ENCODE peak calls at places on chromosomes 6 and 20, in eight cellular contexts. V, G, B, I, J, W, E and K are unnamed samples.

GRCh38 chr6:71393471-71393870 is 104.9 kb downstream of the OGFRL1 start:
- DNase-seq in G (peak), I (peak), J (no peak), B (peak), E (no peak), V (no peak), W (no peak), K (no peak)

GRCh38 chr20:31869942-31870702 is at the start of the genes DUSP15 and TTLL9:
- DNase-seq in B (no peak), I (no peak), W (no peak), G (no peak), J (peak), E (no peak), V (peak), K (peak)

GRCh38 chr6:156107514-156108150 is 652.0 kb upstream of the NOX3 start:
- DNase-seq in G (no peak), J (no peak), E (no peak), B (peak), W (no peak), I (no peak), V (no peak), K (no peak)

GRCh38 chr6:45590751-45591184 is 213.0 kb upstream of the SUPT3H start:
- DNase-seq in E (no peak), B (no peak), J (no peak), G (no peak), V (no peak), W (no peak), I (no peak), K (no peak)

GRCh38 chr6:36838896-36839818 is at the start of gene CPNE5:
- DNase-seq in V (peak), W (no peak), B (peak), I (no peak), G (no peak), J (peak), E (no peak), K (no peak)

GRCh38 chr20:38658879-38659612 is 57.4 kb downstream of the ARHGAP40 start:
- DNase-seq in I (no peak), G (peak), W (no peak), B (peak), E (peak), V (peak), J (peak), K (no peak)

GRCh38 chr20:973785-974194 is 28.3 kb downstream of the RSPO4 start:
- DNase-seq in J (no peak), V (peak), G (peak), E (peak), I (no peak), B (no peak), W (peak), K (no peak)

GRCh38 chr6:113291751-113292445 is 565.2 kb upstream of the MARCKS start:
- DNase-seq in I (no peak), G (no peak), W (no peak), B (no peak), V (no peak), J (no peak), E (no peak), K (no peak)

GRCh38 chr6:124490123-124490522 is 472.1 kb upstream of the RNF217 start:
- DNase-seq in I (no peak), V (no peak), J (no peak), G (no peak), E (peak), B (no peak), W (no peak), K (no peak)

GRCh38 chr6:13422601-13423247 is 64.7 kb downstream of the GFOD1 start:
- DNase-seq in G (no peak), B (no peak), W (peak), V (peak), J (no peak), E (no peak), I (no peak), K (no peak)

GRCh38 chr20:48732081-48732829 is 95.5 kb downstream of the PREX1 start:
- DNase-seq in W (no peak), V (no peak), G (no peak), E (no peak), J (no peak), I (no peak), B (no peak), K (no peak)

GRCh38 chr20:57131601-57132391 is 134.6 kb downstream of the BMP7 start:
- DNase-seq in G (no peak), W (no peak), B (no peak), V (no peak), J (no peak), I (no peak), E (no peak), K (no peak)

GRCh38 chr20:59082981-59083380 is 40.4 kb upstream of the PRELID3B start:
- DNase-seq in V (no peak), E (no peak), W (no peak), I (peak), B (no peak), J (no peak), G (peak), K (no peak)

GRCh38 chr6:169386431-169387057 is 132.9 kb upstream of the THBS2 start:
- DNase-seq in E (no peak), V (no peak), I (no peak), W (no peak), G (no peak), B (no peak), J (no peak), K (no peak)

GRCh38 chr6:43496370-43497128 is 13.6 kb downstream of the LRRC73 start:
- DNase-seq in W (no peak), I (no peak), J (no peak), E (no peak), G (peak), B (no peak), V (peak), K (peak)

GRCh38 chr6:143348531-143348930 is 102.0 kb downstream of the ADAT2 start:
- DNase-seq in G (peak), W (no peak), B (no peak), J (no peak), V (no peak), E (no peak), I (no peak), K (no peak)

GRCh38 chr20:5353624-5354496 is 37.1 kb upstream of the PROKR2 start:
- DNase-seq in I (peak), G (peak), B (no peak), V (no peak), E (peak), J (no peak), W (no peak), K (no peak)

GRCh38 chr6:132763269-132763668 is 5.6 kb upstream of the VNN2 start:
- DNase-seq in V (no peak), I (no peak), W (no peak), G (no peak), B (no peak), J (no peak), E (no peak), K (no peak)

GRCh38 chr20:38242848-38243449 is 17.6 kb downstream of the KIAA1755 start:
- DNase-seq in V (peak), W (peak), B (no peak), J (no peak), E (no peak), I (no peak), G (peak), K (no peak)

GRCh38 chr6:17298257-17298656 is 17.1 kb downstream of the RBM24 start:
- DNase-seq in G (no peak), E (no peak), V (no peak), I (no peak), W (no peak), J (no peak), B (no peak), K (no peak)

GRCh38 chr6:41228616-41229015 is 467 bp downstream of the TREML4 start:
- DNase-seq in W (no peak), J (no peak), I (no peak), V (peak), G (peak), B (no peak), E (peak), K (no peak)

GRCh38 chr20:52179331-52180166 is 12.0 kb downstream of the ZFP64 start:
- DNase-seq in W (no peak), B (no peak), J (no peak), I (no peak), G (no peak), E (no peak), V (no peak), K (no peak)

GRCh38 chr6:30480536-30481156 is 8.7 kb upstream of the HLA-E start:
- DNase-seq in J (no peak), V (peak), G (no peak), B (no peak), W (no peak), I (no peak), E (no peak), K (no peak)

GRCh38 chr20:11520596-11520995 is 397.1 kb upstream of the BTBD3 start:
- DNase-seq in W (no peak), G (no peak), J (no peak), V (no peak), E (no peak), I (no peak), B (no peak), K (no peak)

GRCh38 chr6:158072083-158072721 is 90.5 kb downstream of the SYNJ2 start:
- DNase-seq in I (no peak), E (peak), W (peak), V (peak), B (peak), J (peak), G (peak), K (peak)

GRCh38 chr6:13302751-13303667 is 25.3 kb downstream of the TBC1D7 start:
- DNase-seq in W (no peak), J (peak), B (no peak), I (peak), E (peak), V (no peak), G (peak), K (peak)